ENCODE peak calls at places on chromosomes 11 and 22, in ten cellular contexts. O is NCI-H1105 treated with DMSO at 0.1 percent for 48 hours; L is OCI-LY7; X is GM13976; S is naive B cell; K is EH; N is mesothelial cell of epicardium; B is CD8-positive, alpha-beta memory T cell; P is HEK293T; J is HAP-1. A is an unnamed sample.

GRCh38 chr11:26846222-26846621 is 124.4 kb upstream of the SLC5A12 start:
- DNase-seq in O (no peak), L (no peak), X (no peak), S (no peak), K (peak), N (no peak), B (no peak), P (no peak), J (no peak), A (no peak)

GRCh38 chr22:49771266-49772065 is 56.2 kb downstream of the BRD1 start:
- DNase-seq in O (no peak), L (no peak), X (no peak), S (no peak), K (no peak), N (no peak), B (no peak), P (no peak), J (no peak), A (no peak)

GRCh38 chr22:44215287-44215686 is 34.6 kb downstream of the PARVG start:
- DNase-seq in O (no peak), L (no peak), X (no peak), S (no peak), K (no peak), N (no peak), B (no peak), P (no peak), J (no peak), A (no peak)

GRCh38 chr11:67195971-67196418 is 70.3 kb upstream of the GRK2 start:
- DNase-seq in O (no peak), L (no peak), X (no peak), S (no peak), K (peak), N (no peak), B (no peak), P (peak), J (no peak), A (no peak)

GRCh38 chr11:11842426-11843008 is 745 bp downstream of the USP47 start:
- DNase-seq in O (peak), L (peak), X (peak), S (no peak), K (peak), N (no peak), B (peak), P (peak), J (peak), A (peak)

GRCh38 chr11:74749127-74749964 is 697 bp downstream of the RNF169 start:
- DNase-seq in O (peak), L (peak), X (peak), S (peak), K (peak), N (peak), B (no peak), P (peak), J (peak), A (peak)

GRCh38 chr11:74009230-74009547 is 304 bp upstream of the UCP3 start:
- DNase-seq in O (no peak), L (no peak), X (no peak), S (no peak), K (no peak), N (no peak), B (no peak), P (no peak), J (no peak), A (no peak)

GRCh38 chr11:84022695-84023094 is 736.5 kb upstream of the CCDC90B start:
- DNase-seq in O (no peak), L (no peak), X (no peak), S (no peak), K (no peak), N (no peak), B (no peak), P (no peak), J (peak), A (no peak)

GRCh38 chr11:6862961-6863360 is at the start of gene OR10A2:
- DNase-seq in O (peak), L (no peak), X (no peak), S (no peak), K (no peak), N (no peak), B (no peak), P (no peak), J (no peak), A (no peak)

GRCh38 chr11:110919241-110919893 is 207.1 kb upstream of the ARHGAP20 start:
- DNase-seq in O (no peak), L (no peak), X (no peak), S (peak), K (no peak), N (no peak), B (no peak), P (no peak), J (no peak), A (no peak)